ENCODE peak calls at places on chromosomes 13 and 19, in four cellular contexts. A is neuronal stem cell; C is adrenal gland; U is CD4-positive, alpha-beta memory T cell. N is an unnamed sample.

GRCh38 chr13:35699181-35699580 is 222.7 kb upstream of the MAB21L1 start:
- DNase-seq in U (no peak), C (no peak), A (no peak), N (peak)

GRCh38 chr13:102729560-102730275 is 34.9 kb upstream of the METTL21C start:
- DNase-seq in U (no peak), C (no peak), A (no peak), N (peak)

GRCh38 chr19:45179848-45180370 is 1.3 kb downstream of the BLOC1S3 start:
- DNase-seq in A (no peak), C (no peak), U (no peak), N (no peak)

GRCh38 chr19:7916137-7916907 is 1.7 kb downstream of the TGFBR3L start:
- DNase-seq in C (no peak), A (no peak), U (peak), N (no peak)

GRCh38 chr13:59064042-59064441 is 1099.7 kb downstream of the DIAPH3 start:
- DNase-seq in U (no peak), C (no peak), A (no peak), N (no peak)

GRCh38 chr19:19606021-19606420 is 12.5 kb downstream of the PBX4 start:
- DNase-seq in A (no peak), C (no peak), U (peak), N (no peak)

GRCh38 chr19:34957830-34958751 is 5.9 kb downstream of the ZNF792 start:
- DNase-seq in A (no peak), U (no peak), C (no peak), N (no peak)

GRCh38 chr19:44718441-44719261 is 19.7 kb downstream of the CEACAM16 start:
- DNase-seq in U (no peak), A (peak), C (peak), N (no peak)

GRCh38 chr13:64428196-64428595 is 2801.9 kb downstream of the PCDH9 start:
- DNase-seq in C (no peak), U (no peak), A (no peak), N (no peak)

GRCh38 chr19:15300533-15301194 is 31.7 kb downstream of the BRD4 start:
- DNase-seq in C (no peak), A (no peak), U (no peak), N (peak)

GRCh38 chr19:48632692-48633147 is 4.5 kb downstream of the DBP start:
- DNase-seq in U (peak), A (no peak), C (peak), N (no peak)

GRCh38 chr13:41751277-41751676 is 209.6 kb downstream of the VWA8 start:
- DNase-seq in A (no peak), C (peak), U (no peak), N (peak)

GRCh38 chr13:104871456-104871855 is 1664.0 kb downstream of the EFNB2 start:
- DNase-seq in C (no peak), U (no peak), A (no peak), N (no peak)

GRCh38 chr19:21323000-21323399 is 6.2 kb downstream of the ZNF708 start:
- DNase-seq in C (no peak), U (no peak), A (no peak), N (no peak)
- H3K27ac ChIP-seq in C (peak), U (no peak), A (no peak), N (no peak)

GRCh38 chr19:18160792-18161690 is 8.1 kb downstream of the PIK3R2 start:
- DNase-seq in A (peak), U (peak), C (peak), N (no peak)
- H3K4me3 ChIP-seq in A (peak), U (no peak), C (no peak), N (peak)

GRCh38 chr19:10719466-10719961 is 1.6 kb downstream of the DNM2 start:
- DNase-seq in A (no peak), C (peak), U (peak), N (no peak)
- H3K27ac ChIP-seq in A (no peak), C (peak), U (peak), N (peak)

GRCh38 chr13:29480893-29481525 is 114.5 kb downstream of the SLC7A1 start:
- DNase-seq in A (no peak), C (no peak), U (no peak), N (no peak)

GRCh38 chr13:29481603-29482002 is 113.9 kb downstream of the SLC7A1 start:
- DNase-seq in A (no peak), C (no peak), U (no peak), N (no peak)

GRCh38 chr13:29482504-29482903 is 113.0 kb downstream of the SLC7A1 start:
- DNase-seq in A (no peak), C (no peak), U (no peak), N (no peak)

GRCh38 chr13:29483211-29483610 is 112.3 kb downstream of the SLC7A1 start:
- DNase-seq in U (no peak), C (no peak), A (no peak), N (no peak)

DNA sequence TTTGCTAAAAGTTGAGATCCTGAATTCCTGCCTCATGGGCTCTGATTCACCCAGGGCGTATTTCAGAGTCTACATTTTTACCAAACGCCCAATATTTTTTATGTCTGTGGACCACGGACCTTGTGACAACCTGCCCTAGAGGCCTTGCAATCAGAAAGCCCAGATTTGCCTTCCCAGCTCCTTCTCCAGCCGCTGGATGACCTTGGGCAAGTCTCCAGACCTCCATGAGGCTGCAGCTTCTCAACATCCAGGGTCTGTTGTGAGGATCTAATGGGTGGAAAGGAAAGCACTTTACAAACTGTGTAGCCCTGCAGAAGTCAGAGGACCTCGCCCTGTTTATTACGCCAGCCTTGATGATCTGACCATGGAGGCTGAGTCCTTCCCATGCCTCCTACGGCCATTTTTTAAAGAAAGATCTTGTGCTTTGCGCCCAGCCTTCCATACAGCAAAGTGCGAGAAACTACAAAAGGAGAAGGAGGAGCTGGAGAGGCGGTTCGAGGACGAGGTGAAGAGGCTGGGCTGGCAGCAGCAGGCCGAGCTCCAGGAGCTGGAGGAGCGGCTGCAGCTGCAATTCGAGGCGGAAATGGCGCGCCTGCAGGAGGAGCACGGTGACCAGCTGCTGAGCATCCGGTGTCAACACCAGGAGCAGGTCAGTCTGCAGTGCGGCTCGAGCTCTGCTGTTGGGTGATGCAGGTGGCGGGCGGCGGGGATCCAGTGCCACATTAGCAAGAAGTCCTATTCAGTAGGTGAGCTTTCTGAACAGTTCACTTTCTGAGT is 115.6 kb downstream of the SLC7A1 start:
- DNase-seq in C (no peak), A (no peak), U (no peak), N (no peak)
- H3K4me3 ChIP-seq in C (no peak), A (no peak), U (no peak), N (no peak)

GRCh38 chr19:6735181-6735891 is 2.0 kb downstream of the GPR108 start:
- DNase-seq in U (no peak), C (no peak), A (no peak), N (no peak)
- H3K27ac ChIP-seq in U (peak), C (peak), A (no peak), N (no peak)